ENCODE peak calls at places on chromosomes 7 and 10, in nine cellular contexts. B is mesothelial cell of epicardium; R is NCI-H1092; A is endodermal cell; U is NCI-H1417; I is GM12891; X is stimulated activated naive CD8-positive, alpha-beta T cell treated with anti-CD3 and anti-CD28 coated beads, Interleukin-15, amount 100 ng/mL, for 72 hours; T is left ventricle myocardium inferior; E is GM04504. N is an unnamed sample.

GRCh38 chr10:124996127-124996853 is 54.4 kb downstream of the ZRANB1 start:
- DNase-seq in B (no peak), R (no peak), A (peak), U (no peak), I (no peak), X (no peak), T (peak), E (no peak), N (peak)

GRCh38 chr7:112547916-112548315 is 67.1 kb downstream of the LSMEM1 start:
- DNase-seq in B (no peak), R (no peak), A (no peak), U (no peak), I (no peak), X (no peak), T (no peak), E (no peak), N (no peak)

GRCh38 chr10:18134921-18135320 is 5.3 kb upstream of the CACNB2 start:
- DNase-seq in B (no peak), R (no peak), A (no peak), U (no peak), I (no peak), X (no peak), T (no peak), E (no peak), N (no peak)

GRCh38 chr7:110987130-110987693 is 103.7 kb upstream of the LRRN3 start:
- DNase-seq in B (no peak), R (no peak), A (no peak), U (no peak), I (no peak), X (no peak), T (no peak), E (no peak), N (no peak)

GRCh38 chr10:70458329-70459060 is 17.0 kb upstream of the NODAL start:
- DNase-seq in B (peak), R (no peak), A (peak), U (no peak), I (no peak), X (peak), T (peak), E (no peak), N (peak)

GRCh38 chr10:96857613-96858012 is 25.5 kb downstream of the LCOR start:
- DNase-seq in B (no peak), R (no peak), A (no peak), U (no peak), I (no peak), X (no peak), T (no peak), E (no peak), N (no peak)

GRCh38 chr10:13750299-13751190 is 163.8 kb downstream of the PRPF18 start:
- DNase-seq in B (no peak), R (no peak), A (no peak), U (peak), I (no peak), X (no peak), T (no peak), E (no peak), N (no peak)

GRCh38 chr7:13042605-13043236 is 355.3 kb downstream of the ARL4A start:
- DNase-seq in B (no peak), R (no peak), A (no peak), U (no peak), I (no peak), X (no peak), T (no peak), E (no peak), N (no peak)

GRCh38 chr7:105675873-105676484 is 94.7 kb upstream of the EFCAB10 start:
- DNase-seq in B (no peak), R (peak), A (no peak), U (peak), I (no peak), X (peak), T (peak), E (no peak), N (peak)

GRCh38 chr10:77565590-77566023 is 72.0 kb downstream of the KCNMA1 start:
- DNase-seq in B (no peak), R (no peak), A (peak), U (no peak), I (no peak), X (no peak), T (no peak), E (no peak), N (no peak)

GRCh38 chr7:9488555-9488954 is 1055.1 kb downstream of the NXPH1 start:
- DNase-seq in B (no peak), R (no peak), A (no peak), U (no peak), I (no peak), X (no peak), T (no peak), E (peak), N (no peak)

GRCh38 chr10:132329565-132330485 is 2.2 kb upstream of the LRRC27 start:
- DNase-seq in B (no peak), R (no peak), A (no peak), U (no peak), I (no peak), X (no peak), T (no peak), E (peak), N (peak)

GRCh38 chr7:69751026-69751425 is 152.8 kb downstream of the AUTS2 start:
- DNase-seq in B (no peak), R (no peak), A (no peak), U (no peak), I (no peak), X (no peak), T (no peak), E (no peak), N (no peak)

GRCh38 chr7:131765575-131765974 is 209.1 kb upstream of the PODXL start:
- DNase-seq in B (no peak), R (no peak), A (no peak), U (peak), I (no peak), X (no peak), T (no peak), E (no peak), N (no peak)

GRCh38 chr10:71505366-71505760 is 108.6 kb downstream of the CDH23 start:
- DNase-seq in B (no peak), R (no peak), A (no peak), U (no peak), I (no peak), X (no peak), T (no peak), E (no peak), N (no peak)

GRCh38 chr7:76358053-76358477 is 726 bp downstream of the YWHAG start:
- DNase-seq in B (no peak), R (peak), A (peak), U (peak), I (no peak), X (no peak), T (peak), E (no peak), N (peak)

GRCh38 chr10:69726850-69727249 is 74.9 kb upstream of the COL13A1 start:
- DNase-seq in B (no peak), R (no peak), A (no peak), U (peak), I (no peak), X (no peak), T (no peak), E (no peak), N (no peak)

GRCh38 chr7:42285383-42285824 is 48.4 kb upstream of the GLI3 start:
- DNase-seq in B (no peak), R (no peak), A (no peak), U (no peak), I (no peak), X (no peak), T (no peak), E (no peak), N (no peak)

GRCh38 chr10:100841528-100841927 is 71.2 kb upstream of the SLF2 start:
- DNase-seq in B (no peak), R (no peak), A (no peak), U (no peak), I (no peak), X (no peak), T (no peak), E (no peak), N (no peak)

GRCh38 chr7:99124636-99125504 is 19.0 kb downstream of the SMURF1 start:
- DNase-seq in B (no peak), R (no peak), A (no peak), U (no peak), I (no peak), X (no peak), T (no peak), E (no peak), N (no peak)

GRCh38 chr7:4727914-4728705 is 46.0 kb downstream of the FOXK1 start:
- DNase-seq in B (no peak), R (no peak), A (no peak), U (no peak), I (no peak), X (no peak), T (no peak), E (no peak), N (no peak)

GRCh38 chr7:42409296-42409695 is 172.3 kb upstream of the GLI3 start:
- DNase-seq in B (no peak), R (no peak), A (no peak), U (no peak), I (no peak), X (no peak), T (no peak), E (no peak), N (no peak)

GRCh38 chr7:108226723-108227359 is 96.7 kb upstream of the LAMB4 start:
- DNase-seq in B (no peak), R (no peak), A (no peak), U (no peak), I (no peak), X (no peak), T (no peak), E (no peak), N (no peak)

GRCh38 chr10:123607386-123607785 is 58.8 kb upstream of the GPR26 start:
- DNase-seq in B (no peak), R (no peak), A (peak), U (no peak), I (no peak), X (no peak), T (no peak), E (no peak), N (no peak)

GRCh38 chr10:72694476-72695369 is 2.8 kb downstream of the MCU start:
- DNase-seq in B (no peak), R (no peak), A (no peak), U (no peak), I (no peak), X (no peak), T (no peak), E (no peak), N (no peak)

GRCh38 chr10:112790921-112791320 is 159.1 kb upstream of the TCF7L2 start:
- DNase-seq in B (no peak), R (no peak), A (no peak), U (no peak), I (no peak), X (no peak), T (no peak), E (no peak), N (no peak)

GRCh38 chr7:30761214-30762156 is 9.6 kb downstream of the INMT start:
- DNase-seq in B (no peak), R (no peak), A (no peak), U (no peak), I (no peak), X (no peak), T (no peak), E (no peak), N (no peak)

GRCh38 chr7:155941688-155942087 is 129.4 kb upstream of the SHH start:
- DNase-seq in B (no peak), R (no peak), A (peak), U (peak), I (no peak), X (no peak), T (no peak), E (no peak), N (no peak)

GRCh38 chr7:28847176-28847575 is 111.0 kb downstream of the TRIL start:
- DNase-seq in B (no peak), R (no peak), A (no peak), U (no peak), I (no peak), X (no peak), T (no peak), E (no peak), N (no peak)

GRCh38 chr10:72952189-72952900 is 2.3 kb downstream of the PLA2G12B start:
- DNase-seq in B (no peak), R (no peak), A (no peak), U (no peak), I (no peak), X (no peak), T (no peak), E (no peak), N (no peak)

N was measured in mucosa of descending colon.